ENCODE peak calls at places on chromosomes 7 and 10, in five cellular contexts. E is cardiac muscle cell, G is brain microvascular endothelial cell, J is heart right ventricle, Y is substantia nigra. N is an unnamed sample.

GRCh38 chr10:109866168-109866994 is 56.9 kb downstream of the XPNPEP1 start:
- DNase-seq in G (peak; percentile 25), E (peak; percentile 23), J (peak; percentile 30), Y (no peak), N (no peak)

GRCh38 chr7:53542164-53542563 is 506.7 kb downstream of the POM121L12 start:
- DNase-seq in Y (no peak), G (no peak), J (no peak), E (no peak), N (no peak)

GRCh38 chr10:127945335-127945734 is 38.4 kb downstream of the PTPRE start:
- DNase-seq in Y (no peak), J (peak; percentile 61), G (peak; percentile 78), E (no peak), N (no peak)

GRCh38 chr7:43669286-43670081 is 59.8 kb downstream of the COA1 start:
- DNase-seq in Y (no peak), E (no peak), J (no peak), G (no peak), N (no peak)

GRCh38 chr7:44665531-44666213 is 59.2 kb downstream of the OGDH start:
- DNase-seq in G (peak; percentile 82), E (no peak), Y (no peak), J (no peak), N (no peak)

GRCh38 chr7:108529341-108529740 is 3.4 kb upstream of the PNPLA8 start:
- DNase-seq in J (no peak), Y (no peak), E (no peak), G (no peak), N (no peak)

GRCh38 chr10:102676916-102677315 is 32.6 kb downstream of the TRIM8 start:
- DNase-seq in Y (no peak), E (no peak), G (no peak), J (no peak), N (no peak)

GRCh38 chr10:4820804-4821401 is 5.1 kb upstream of the AKR1E2 start:
- DNase-seq in J (no peak), E (no peak), Y (no peak), G (no peak), N (no peak)

GRCh38 chr7:36119005-36119711 is 33.9 kb upstream of the EEPD1 start:
- DNase-seq in G (peak; percentile 98), J (peak; percentile 53), Y (no peak), E (no peak), N (no peak)

GRCh38 chr10:27474741-27475140 is 29.4 kb upstream of the RAB18 start:
- DNase-seq in E (no peak), Y (no peak), G (no peak), J (no peak), N (no peak)

GRCh38 chr7:46970486-46970885 is 611.4 kb downstream of the TNS3 start:
- DNase-seq in Y (no peak), E (no peak), G (no peak), J (no peak), N (no peak)

GRCh38 chr7:31934551-31934950 is 135.7 kb downstream of the PDE1C start:
- DNase-seq in Y (no peak), G (no peak), J (no peak), E (no peak), N (no peak)

GRCh38 chr10:96415896-96416554 is 57.2 kb upstream of the OPALIN start:
- DNase-seq in G (no peak), Y (no peak), E (no peak), J (no peak), N (no peak)
- H3K27ac ChIP-seq in G (no peak overlapping the region), Y (peak overlapping the region; percentile 65), E (no peak overlapping the region), J (no peak overlapping the region), N (no peak overlapping the region)

GRCh38 chr10:79246606-79247275 is 100.5 kb upstream of the PPIF start:
- DNase-seq in E (no peak), J (peak; percentile 82), Y (no peak), G (no peak), N (no peak)
- H3K27ac ChIP-seq in E (no peak overlapping the region), J (peak overlapping the region; percentile 86), Y (peak overlapping the region; percentile 94), G (peak overlapping the region; percentile 4), N (no peak overlapping the region)

GRCh38 chr10:74305730-74306129 is 154.7 kb downstream of the ADK start:
- DNase-seq in E (no peak), G (no peak), Y (no peak), J (no peak), N (no peak)

GRCh38 chr10:74300651-74301050 is 149.6 kb downstream of the ADK start:
- DNase-seq in E (no peak), J (no peak), Y (no peak), G (no peak), N (no peak)

GRCh38 chr10:74310652-74311257 is 159.7 kb downstream of the ADK start:
- DNase-seq in G (no peak), Y (no peak), E (no peak), J (no peak), N (no peak)

GRCh38 chr10:74307061-74307651 is 156.1 kb downstream of the ADK start:
- DNase-seq in G (no peak), E (no peak), Y (no peak), J (no peak), N (no peak)

DNA sequence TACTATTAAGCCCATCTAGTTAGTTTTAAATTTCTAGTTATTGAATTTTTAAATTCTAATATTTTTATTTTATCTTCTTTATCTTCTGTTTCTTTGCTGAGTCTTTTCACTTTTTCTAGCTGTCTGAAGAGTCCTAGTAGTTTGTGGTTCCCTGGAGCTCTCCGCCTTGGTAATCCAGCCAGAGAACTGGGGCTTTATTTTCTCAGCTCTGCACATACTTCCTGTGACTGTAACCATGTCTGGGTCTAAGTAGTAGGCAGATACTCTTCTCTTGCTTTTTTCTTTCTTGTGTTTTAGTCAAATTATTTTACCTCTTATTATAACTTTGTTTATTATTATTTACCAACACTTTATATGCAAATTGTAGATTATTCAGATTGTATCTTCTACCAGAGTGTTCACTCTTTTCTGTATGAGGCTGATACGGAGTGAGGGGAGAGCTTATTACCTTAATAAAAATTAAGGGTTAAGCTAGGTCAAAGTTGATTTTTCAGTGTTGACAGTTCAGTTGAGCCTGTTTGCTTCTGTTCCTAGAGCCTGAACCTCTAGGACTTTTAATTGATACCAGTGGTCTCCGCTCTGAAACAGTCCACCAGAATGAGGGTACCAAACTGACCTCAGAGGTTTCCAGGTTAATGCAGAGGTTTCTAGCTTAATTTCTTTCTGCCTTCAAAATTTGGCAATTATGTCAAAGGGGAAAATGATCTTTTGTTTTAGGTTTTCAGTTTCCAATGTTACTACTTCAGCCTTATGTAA is 155.4 kb downstream of the ADK start:
- DNase-seq in Y (no peak), J (no peak), G (peak; percentile 14), E (no peak), N (no peak)
- H3K27ac ChIP-seq in Y (no peak overlapping the region), J (no peak overlapping the region), G (no peak overlapping the region), E (no peak overlapping the region), N (no peak overlapping the region)

DNA sequence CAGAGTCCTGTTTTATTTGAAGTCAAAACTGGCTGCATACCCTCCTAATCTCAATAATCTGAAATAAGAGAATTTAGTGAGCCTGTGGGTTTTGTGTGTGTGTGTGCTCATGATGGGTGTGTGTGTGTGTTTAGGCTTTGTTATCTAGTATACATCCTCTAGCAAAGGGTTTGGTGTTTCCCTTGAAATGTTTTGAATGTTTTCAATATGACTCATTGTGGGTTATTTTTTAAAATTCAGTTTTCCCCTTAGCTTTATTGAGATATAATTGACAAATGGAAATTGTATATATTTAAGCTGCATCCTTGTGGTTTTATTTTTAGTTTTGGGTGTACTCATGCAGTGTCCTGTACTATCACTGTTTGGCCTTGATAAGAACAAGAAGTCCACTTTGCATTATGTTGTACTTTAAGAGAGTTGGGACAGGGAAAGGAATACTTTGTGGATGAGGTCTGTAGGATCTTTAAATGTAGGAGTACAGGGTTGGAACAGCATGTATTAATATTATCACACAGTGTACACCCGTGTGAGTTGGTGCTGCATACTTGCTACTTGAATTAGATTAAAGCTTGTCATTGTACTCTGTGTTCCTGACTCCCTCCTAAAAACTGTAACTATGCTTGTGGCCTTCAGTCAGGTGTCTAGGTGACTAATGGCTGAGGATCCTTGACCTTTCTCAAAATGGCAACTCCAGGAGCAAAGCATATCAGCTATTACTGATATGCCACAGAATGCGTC is 58.3 kb downstream of the VCL start:
- DNase-seq in G (peak; percentile 72), E (peak; percentile 43), J (no peak), Y (no peak), N (no peak)
- H3K27ac ChIP-seq in G (peak overlapping the region; percentile 76), E (peak overlapping the region; percentile 92), J (peak overlapping the region; percentile 70), Y (no peak overlapping the region), N (no peak overlapping the region)

GRCh38 chr7:5692845-5693278 is 88.6 kb downstream of the RNF216 start:
- DNase-seq in Y (no peak), G (peak; percentile 73), J (no peak), E (no peak), N (no peak)
- H3K27ac ChIP-seq in Y (peak overlapping the region; percentile 53), G (peak overlapping the region; percentile 99), J (peak overlapping the region; percentile 87), E (peak overlapping the region; percentile 100), N (no peak overlapping the region)

GRCh38 chr10:52599586-52600200 is 172.9 kb downstream of the MBL2 start:
- DNase-seq in G (no peak), J (no peak), Y (no peak), E (no peak), N (no peak)

GRCh38 chr10:52598936-52599335 is 173.6 kb downstream of the MBL2 start:
- DNase-seq in J (no peak), G (no peak), Y (no peak), E (no peak), N (no peak)

GRCh38 chr10:52597189-52597863 is 175.3 kb downstream of the MBL2 start:
- DNase-seq in J (no peak), Y (no peak), E (no peak), G (no peak), N (no peak)
- H3K27ac ChIP-seq in J (no peak overlapping the region), Y (no peak overlapping the region), E (no peak overlapping the region), G (no peak overlapping the region), N (no peak overlapping the region)

GRCh38 chr7:151438864-151439601 is 908 bp downstream of the CRYGN start:
- DNase-seq in J (no peak), G (no peak), E (no peak), Y (no peak), N (no peak)
- H3K27ac ChIP-seq in J (no peak overlapping the region), G (no peak overlapping the region), E (no peak overlapping the region), Y (no peak overlapping the region), N (no peak overlapping the region)

DNA sequence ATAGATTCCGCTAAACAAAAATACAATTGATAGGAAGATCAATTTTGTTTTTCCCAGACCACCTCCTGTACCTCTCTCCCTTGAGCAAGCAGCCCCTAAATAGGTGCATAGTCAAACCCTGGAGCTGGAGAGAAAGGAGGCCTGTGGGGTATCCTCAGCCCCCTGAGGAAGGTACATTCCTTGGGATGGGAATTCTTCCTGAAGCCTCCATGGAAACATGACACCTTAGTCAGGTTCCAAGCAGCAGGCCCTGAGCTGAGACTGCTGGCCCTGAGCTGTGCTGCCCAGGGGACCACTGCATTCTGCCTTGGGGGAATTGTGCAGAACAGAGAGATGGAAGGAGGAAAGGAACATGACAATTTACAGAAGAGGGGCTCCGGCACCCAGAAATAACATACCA is 7.4 kb downstream of the HNRNPF start:
- DNase-seq in Y (no peak), J (no peak), E (no peak), G (no peak), N (no peak)
- H3K27ac ChIP-seq in Y (no peak overlapping the region), J (no peak overlapping the region), E (no peak overlapping the region), G (no peak overlapping the region), N (no peak overlapping the region)

GRCh38 chr7:141430426-141431142 is 120.6 kb upstream of the AGK start:
- DNase-seq in J (no peak), E (peak; percentile 28), G (no peak), Y (no peak), N (no peak)
- H3K27ac ChIP-seq in J (no peak overlapping the region), E (no peak overlapping the region), G (no peak overlapping the region), Y (no peak overlapping the region), N (no peak overlapping the region)

GRCh38 chr10:114402233-114402632 is 2.1 kb downstream of the AFAP1L2 start:
- DNase-seq in G (no peak), Y (no peak), J (no peak), E (no peak), N (no peak)
- H3K27ac ChIP-seq in G (no peak overlapping the region), Y (no peak overlapping the region), J (peak overlapping the region; percentile 63), E (no peak overlapping the region), N (no peak overlapping the region)

N was measured in CD8-positive, alpha-beta T cell.